ENCODE peak calls at places on chromosome 11, in six cellular contexts. W, Y, R, D, O and A are unnamed samples.

GRCh38 chr11:116960916-116961315 is 123.5 kb upstream of the APOA1 start:
- DNase-seq in Y (peak), R (peak), O (no peak), W (no peak), D (peak), A (no peak)

GRCh38 chr11:72776844-72777754 is 16.7 kb downstream of the STARD10 start:
- DNase-seq in W (no peak), R (no peak), O (no peak), Y (no peak), D (no peak), A (no peak)

GRCh38 chr11:133659542-133660201 is 127.4 kb upstream of the OPCML start:
- DNase-seq in R (no peak), O (no peak), W (no peak), D (no peak), Y (no peak), A (no peak)

GRCh38 chr11:8233691-8234424 is 29.8 kb downstream of the LMO1 start:
- DNase-seq in O (no peak), R (peak), W (peak), Y (no peak), D (peak), A (no peak)

GRCh38 chr11:82117339-82117738 is 616.3 kb downstream of the FAM181B start:
- DNase-seq in W (no peak), O (no peak), Y (no peak), D (no peak), R (no peak), A (no peak)

GRCh38 chr11:118872403-118872821 is 11.3 kb upstream of the CXCR5 start:
- DNase-seq in W (no peak), R (no peak), O (no peak), D (no peak), Y (no peak), A (no peak)

GRCh38 chr11:1043563-1044096 is 7.1 kb upstream of the MUC6 start:
- DNase-seq in O (no peak), W (no peak), D (no peak), R (no peak), Y (no peak), A (no peak)

GRCh38 chr11:34335331-34335730 is 22.5 kb downstream of the ABTB2 start:
- DNase-seq in D (no peak), Y (no peak), O (no peak), W (no peak), R (no peak), A (no peak)

GRCh38 chr11:33976351-33977199 is 75.0 kb upstream of the CAPRIN1 start:
- DNase-seq in O (no peak), R (peak), D (peak), Y (no peak), W (no peak), A (no peak)

GRCh38 chr11:10784229-10785145 is 24.2 kb downstream of the EIF4G2 start:
- DNase-seq in D (peak), R (peak), W (peak), Y (no peak), O (no peak), A (no peak)

GRCh38 chr11:117438371-117439000 is 110.8 kb downstream of the CEP164 start:
- DNase-seq in R (peak), W (no peak), Y (no peak), O (no peak), D (no peak), A (no peak)

GRCh38 chr11:2409701-2410468 is 9.3 kb downstream of the TSSC4 start:
- DNase-seq in O (no peak), W (no peak), Y (no peak), R (no peak), D (peak), A (no peak)

GRCh38 chr11:103110406-103110805 is 1.2 kb downstream of the DYNC2H1 start:
- DNase-seq in D (peak), O (no peak), Y (no peak), W (no peak), R (peak), A (no peak)

GRCh38 chr11:35487532-35488078 is 37.8 kb downstream of the PAMR1 start:
- DNase-seq in Y (peak), D (peak), O (no peak), W (peak), R (peak), A (no peak)

GRCh38 chr11:2521681-2522630 is 77.1 kb downstream of the KCNQ1 start:
- DNase-seq in D (no peak), O (peak), R (no peak), W (peak), Y (no peak), A (no peak)

GRCh38 chr11:57586711-57587110 is 10.8 kb upstream of the SERPING1 start:
- DNase-seq in W (no peak), O (no peak), Y (no peak), R (no peak), D (no peak), A (no peak)

GRCh38 chr11:69040581-69041260 is 8.0 kb upstream of the TPCN2 start:
- DNase-seq in Y (no peak), R (peak), W (no peak), O (no peak), D (peak), A (no peak)

GRCh38 chr11:5923789-5924188 is 18.3 kb upstream of the OR56A3 start:
- DNase-seq in D (no peak), O (no peak), R (no peak), W (no peak), Y (no peak), A (no peak)

GRCh38 chr11:9231848-9232177 is 33.3 kb downstream of the DENND5A start:
- DNase-seq in R (peak), D (peak), O (no peak), Y (no peak), W (no peak), A (no peak)

GRCh38 chr11:79212711-79213110 is 228.1 kb downstream of the TENM4 start:
- DNase-seq in Y (no peak), D (no peak), W (peak), O (no peak), R (no peak), A (no peak)

GRCh38 chr11:12472401-12473065 is 95.2 kb downstream of the PARVA start:
- DNase-seq in D (no peak), Y (no peak), R (peak), W (no peak), O (no peak), A (no peak)

GRCh38 chr11:120798854-120799253 is 225.0 kb upstream of the TBCEL start:
- DNase-seq in O (no peak), R (no peak), W (no peak), D (no peak), Y (peak), A (no peak)

GRCh38 chr11:118290923-118291322 is 13.6 kb upstream of the CD3E start:
- DNase-seq in D (peak), R (no peak), O (no peak), Y (peak), W (no peak), A (no peak)

GRCh38 chr11:65487467-65488272 is 11.2 kb upstream of the MALAT1 start:
- DNase-seq in Y (peak), D (peak), W (peak), O (peak), R (peak), A (peak)

GRCh38 chr11:9138612-9139579 is 47.5 kb upstream of the SCUBE2 start:
- DNase-seq in D (peak), R (peak), O (no peak), W (no peak), Y (no peak), A (no peak)

GRCh38 chr11:125300791-125301218 is 136.3 kb downstream of the PKNOX2 start:
- DNase-seq in W (peak), D (peak), R (peak), O (no peak), Y (no peak), A (no peak)

GRCh38 chr11:133243832-133244231 is 288.5 kb downstream of the OPCML start:
- DNase-seq in D (no peak), W (no peak), O (no peak), Y (no peak), R (no peak), A (no peak)

GRCh38 chr11:69941546-69942332 is 122.5 kb upstream of the FGF3 start:
- DNase-seq in Y (no peak), R (no peak), O (no peak), W (no peak), D (no peak), A (no peak)

GRCh38 chr11:126716456-126717083 is 284.0 kb downstream of the KIRREL3 start:
- DNase-seq in Y (peak), W (peak), R (peak), D (peak), O (no peak), A (no peak)

GRCh38 chr11:5992150-5992549 is 5.4 kb upstream of the OR52L1 start:
- DNase-seq in W (no peak), D (no peak), R (no peak), O (no peak), Y (no peak), A (no peak)

DNA sequence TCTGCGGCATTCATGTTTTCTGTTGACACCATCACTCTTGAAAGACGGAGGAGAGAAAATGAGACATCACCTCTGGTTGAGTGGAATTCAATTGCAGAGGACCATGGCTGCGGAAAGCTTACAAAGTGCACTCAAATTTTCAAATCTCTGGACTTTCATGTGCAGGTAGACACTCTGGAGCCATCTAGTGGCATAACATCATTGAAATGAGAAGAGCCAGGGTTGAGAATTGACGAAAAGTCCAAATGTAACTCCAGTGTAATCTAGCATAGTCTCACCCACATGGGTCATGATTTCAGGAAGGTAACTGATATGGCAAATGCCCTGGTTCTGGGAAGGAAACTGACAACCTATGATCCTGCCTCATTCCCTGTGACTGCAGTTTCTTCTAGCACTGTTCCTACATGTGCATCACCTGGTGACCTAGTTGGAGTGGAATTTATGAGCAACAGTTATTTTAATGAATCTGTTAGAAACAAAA is 687.8 kb downstream of the KCNA4 start:
- DNase-seq in D (peak), O (no peak), Y (peak), W (peak), R (peak), A (no peak)
- TF ChIP-seq CTCF in D (peak), O (peak), Y (peak), W (peak), R (peak), A (peak)

GRCh38 chr11:47980093-47980906 is at the start of gene PTPRJ:
- DNase-seq in R (peak), O (peak), D (peak), Y (peak), W (peak), A (peak)

GRCh38 chr11:47983464-47984397 is 3.4 kb downstream of the PTPRJ start:
- DNase-seq in D (peak), W (no peak), R (peak), O (no peak), Y (peak), A (no peak)

GRCh38 chr11:47979378-47980092 is 824 bp upstream of the PTPRJ start:
- DNase-seq in D (no peak), R (no peak), O (no peak), W (peak), Y (no peak), A (no peak)

GRCh38 chr11:47981667-47982404 is 1.5 kb downstream of the PTPRJ start:
- DNase-seq in Y (peak), R (no peak), O (no peak), W (peak), D (no peak), A (no peak)

DNA sequence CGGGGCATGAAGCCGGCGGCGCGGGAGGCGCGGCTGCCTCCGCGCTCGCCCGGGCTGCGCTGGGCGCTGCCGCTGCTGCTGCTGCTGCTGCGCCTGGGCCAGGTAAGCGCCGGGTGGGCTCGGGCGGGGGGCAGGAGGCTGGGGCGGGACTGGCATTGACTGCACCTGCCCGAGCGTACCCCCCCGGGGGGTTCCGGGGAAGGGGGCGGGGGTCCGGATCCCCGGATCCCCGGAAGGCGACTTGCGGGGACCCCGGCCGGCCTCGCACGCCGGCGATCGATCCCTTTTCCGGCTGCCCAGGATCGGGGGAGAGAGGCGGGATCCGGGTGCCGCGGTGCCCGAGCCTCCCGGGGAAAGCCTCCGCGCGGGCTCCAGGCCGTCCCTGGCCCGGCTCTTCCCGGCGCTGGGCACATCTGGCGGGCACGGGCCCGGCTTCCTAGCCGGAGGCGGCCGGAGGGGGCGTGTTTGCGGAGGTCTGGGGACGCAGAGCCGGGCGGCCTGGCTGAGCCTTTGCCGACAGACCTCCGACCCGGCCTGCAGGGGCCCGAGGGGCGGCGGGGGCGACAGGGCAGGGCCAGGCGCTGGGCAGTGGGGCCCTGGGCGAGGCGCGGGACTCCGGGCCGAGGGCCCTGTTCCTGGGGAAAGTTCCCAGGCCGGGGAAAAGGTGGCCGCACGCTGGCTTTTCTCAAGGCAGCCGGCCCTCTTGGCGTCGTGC is 705 bp downstream of the PTPRJ start:
- DNase-seq in Y (peak), W (peak), O (peak), D (peak), R (peak), A (peak)
- TF ChIP-seq CTCF in Y (peak), W (peak), O (peak), D (peak), R (peak), A (peak)

DNA sequence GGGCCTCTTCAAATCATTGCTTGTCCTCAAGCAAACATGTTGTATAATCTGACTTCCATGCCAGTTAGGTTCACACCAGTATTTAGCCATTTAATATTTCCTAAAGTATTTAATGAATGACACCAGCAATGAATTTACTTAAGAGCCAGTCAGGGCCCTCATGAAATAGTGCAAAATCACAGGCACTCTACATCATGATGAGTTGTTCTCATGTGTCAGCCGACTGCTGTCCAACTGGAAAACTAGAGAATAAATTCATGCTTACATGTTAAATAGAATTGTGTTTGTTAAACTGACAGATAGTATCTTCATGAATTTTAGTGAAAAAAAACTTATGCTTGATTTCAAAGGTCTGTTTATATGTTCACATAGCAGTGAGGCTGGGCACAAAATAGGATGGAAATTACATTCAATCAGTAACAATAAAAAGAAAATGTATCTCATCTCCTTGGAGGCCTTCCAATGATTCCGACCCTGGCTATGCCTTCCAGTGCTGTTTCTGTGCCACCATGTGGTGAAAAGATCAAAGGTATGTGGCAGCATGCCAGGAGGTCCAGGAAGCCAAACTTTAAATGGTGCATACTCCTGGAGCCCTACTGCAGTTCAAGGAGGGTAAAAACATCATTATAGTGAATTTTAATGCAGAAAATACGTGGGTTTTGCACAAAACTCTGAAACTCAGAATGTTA is 45.2 kb downstream of the CTSC start:
- DNase-seq in R (peak), W (peak), O (no peak), D (peak), Y (no peak), A (no peak)
- TF ChIP-seq CTCF in R (no peak), W (peak), O (no peak), D (no peak), Y (no peak), A (no peak)

GRCh38 chr11:44351898-44352498 is 42.1 kb upstream of the ALX4 start:
- DNase-seq in Y (no peak), R (no peak), O (no peak), W (peak), D (peak), A (no peak)
- TF ChIP-seq CTCF in Y (peak), R (peak), O (no peak), W (peak), D (peak), A (peak)

GRCh38 chr11:64088159-64089026 is 52.7 kb downstream of the FLRT1 start:
- DNase-seq in Y (peak), W (no peak), O (no peak), R (no peak), D (no peak), A (no peak)
- TF ChIP-seq CTCF in Y (peak), W (peak), O (peak), R (peak), D (peak), A (peak)

DNA sequence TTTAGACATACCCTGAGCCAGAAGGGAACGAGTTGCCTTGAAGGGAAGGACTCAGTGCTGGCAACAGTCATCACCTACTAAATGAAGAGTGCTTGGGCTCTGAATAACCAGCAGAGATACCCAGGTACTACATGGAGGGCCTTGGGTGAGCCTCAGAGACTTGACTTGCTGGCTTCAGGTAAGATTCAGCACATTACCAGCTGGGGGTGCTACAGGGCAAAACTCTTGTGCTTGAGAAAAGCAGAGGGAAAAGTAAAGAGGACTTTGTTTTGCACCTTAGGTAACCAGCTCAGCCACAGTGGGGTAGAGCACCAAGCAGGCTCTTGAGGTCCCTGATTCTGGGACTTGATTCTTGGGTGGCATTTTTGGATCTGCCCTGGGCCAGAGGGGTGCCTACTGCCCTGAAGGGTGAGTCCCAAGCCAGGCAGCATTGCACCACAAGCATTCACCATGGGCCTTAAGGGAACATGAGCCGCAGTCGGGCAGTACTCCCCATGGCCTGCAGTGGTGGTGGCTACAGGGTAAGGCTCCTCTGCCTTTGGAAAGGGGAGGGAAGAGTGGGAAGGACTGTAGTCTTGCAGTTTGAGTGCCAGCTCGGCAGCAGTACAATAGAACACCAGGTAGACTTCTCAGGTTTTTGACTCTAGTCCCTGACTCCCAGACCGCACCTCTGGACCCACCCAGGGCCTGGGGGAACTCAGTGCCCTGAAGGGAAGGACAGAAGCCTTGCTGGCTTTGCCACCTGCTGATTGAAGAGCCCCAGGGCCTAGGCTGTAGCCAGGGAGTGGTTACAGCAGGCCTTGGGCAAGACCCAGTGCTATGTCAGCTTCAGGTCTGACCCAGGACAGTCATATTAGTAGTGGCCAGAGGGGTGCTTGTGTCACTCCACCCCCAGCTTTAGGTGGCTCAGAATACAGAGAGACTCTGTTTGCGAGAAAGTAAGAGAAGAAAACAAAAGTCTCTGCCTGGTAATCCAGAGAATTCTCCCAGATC is 22.7 kb upstream of the PLEKHA7 start:
- DNase-seq in O (no peak), W (no peak), D (no peak), Y (peak), R (no peak), A (no peak)
- TF ChIP-seq CTCF in O (no peak), W (no peak), D (no peak), Y (peak), R (no peak), A (no peak)

GRCh38 chr11:130904380-130904779 is 11.9 kb downstream of the SNX19 start:
- DNase-seq in D (peak), W (peak), O (no peak), Y (no peak), R (peak), A (no peak)
- TF ChIP-seq CTCF in D (peak), W (peak), O (peak), Y (peak), R (peak), A (peak)

GRCh38 chr11:47207459-47207858 is 7.3 kb upstream of the DDB2 start:
- DNase-seq in Y (no peak), D (no peak), W (no peak), R (no peak), O (no peak), A (no peak)
- TF ChIP-seq CTCF in Y (no peak), D (no peak), W (no peak), R (no peak), O (no peak), A (no peak)

GRCh38 chr11:85724750-85725465 is 38.9 kb upstream of the CCDC89 start:
- DNase-seq in Y (no peak), O (no peak), R (no peak), D (no peak), W (no peak), A (no peak)
- TF ChIP-seq CTCF in Y (no peak), O (no peak), R (no peak), D (no peak), W (no peak), A (no peak)

DNA sequence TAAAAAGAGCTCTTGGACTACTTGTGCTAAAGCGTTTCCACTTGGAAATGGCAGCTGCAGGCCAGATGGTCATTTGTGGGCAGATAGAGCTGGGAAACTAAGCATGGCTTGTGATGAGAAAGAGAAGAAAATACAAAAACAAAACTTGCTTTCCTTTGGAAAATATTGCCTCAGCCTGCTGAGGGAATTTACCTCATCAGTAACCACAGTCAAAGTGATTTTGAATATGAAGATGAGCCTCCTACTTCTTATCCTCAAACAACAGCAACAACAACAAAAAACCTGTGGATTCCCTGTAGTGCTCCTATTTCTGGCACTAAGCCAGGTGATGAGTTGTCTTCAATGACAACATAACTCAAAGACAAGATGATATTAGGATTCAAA is 62.7 kb upstream of the FIBIN start:
- DNase-seq in Y (no peak), D (peak), O (no peak), W (no peak), R (peak), A (no peak)
- TF ChIP-seq CTCF in Y (no peak), D (no peak), O (no peak), W (no peak), R (no peak), A (no peak)